ENCODE peak calls at places on chromosomes 2 and 18, in seven cellular contexts. G is ovary, M is body of pancreas, Q is choroid plexus epithelial cell, S is GM20000, O is uterus, W is cardiac fibroblast. C is an unnamed sample.

GRCh38 chr2:230875347-230876315 is 10.9 kb downstream of the ITM2C start:
- DNase-seq in M (no peak), Q (no peak), O (no peak), S (no peak), W (no peak), G (no peak), C (no peak)

GRCh38 chr18:78779996-78780718 is 199.5 kb upstream of the SALL3 start:
- DNase-seq in M (peak; percentile 64), Q (no peak), G (no peak), W (no peak), S (no peak), O (no peak), C (no peak)

GRCh38 chr2:20661981-20662937 is 4.7 kb upstream of the GDF7 start:
- DNase-seq in Q (no peak), S (no peak), O (peak; percentile 8), M (no peak), G (no peak), W (no peak), C (no peak)

GRCh38 chr2:69509011-69509749 is 71.9 kb upstream of the NFU1 start:
- DNase-seq in Q (no peak), G (peak; percentile 25), M (peak; percentile 42), O (no peak), S (no peak), W (no peak), C (no peak)

GRCh38 chr2:162317058-162317742 is 1.3 kb downstream of the IFIH1 start:
- DNase-seq in M (no peak), G (no peak), W (no peak), Q (no peak), O (no peak), S (no peak), C (no peak)

GRCh38 chr2:124993809-124994208 is 968.7 kb downstream of the CNTNAP5 start:
- DNase-seq in G (no peak), S (no peak), M (no peak), W (no peak), Q (no peak), O (no peak), C (no peak)

GRCh38 chr2:225581135-225581534 is 181.6 kb downstream of the NYAP2 start:
- DNase-seq in M (no peak), O (no peak), W (no peak), Q (no peak), G (no peak), S (no peak), C (no peak)

GRCh38 chr2:122063716-122064115 is 308.3 kb downstream of the TSN start:
- DNase-seq in O (no peak), S (no peak), Q (no peak), M (no peak), W (peak; percentile 56), G (no peak), C (no peak)

GRCh38 chr2:102753563-102754159 is 8.2 kb upstream of the TMEM182 start:
- DNase-seq in S (peak; percentile 28), G (no peak), M (peak; percentile 37), Q (peak; percentile 79), W (peak; percentile 72), O (no peak), C (peak; percentile 22)

GRCh38 chr2:234555616-234556249 is 58.9 kb upstream of the ARL4C start:
- DNase-seq in W (peak; percentile 46), M (no peak), Q (peak; percentile 87), O (no peak), S (no peak), G (no peak), C (no peak)

GRCh38 chr18:72651033-72651432 is 106.9 kb upstream of the CBLN2 start:
- DNase-seq in M (no peak), O (no peak), Q (no peak), W (no peak), G (no peak), S (no peak), C (no peak)

DNA sequence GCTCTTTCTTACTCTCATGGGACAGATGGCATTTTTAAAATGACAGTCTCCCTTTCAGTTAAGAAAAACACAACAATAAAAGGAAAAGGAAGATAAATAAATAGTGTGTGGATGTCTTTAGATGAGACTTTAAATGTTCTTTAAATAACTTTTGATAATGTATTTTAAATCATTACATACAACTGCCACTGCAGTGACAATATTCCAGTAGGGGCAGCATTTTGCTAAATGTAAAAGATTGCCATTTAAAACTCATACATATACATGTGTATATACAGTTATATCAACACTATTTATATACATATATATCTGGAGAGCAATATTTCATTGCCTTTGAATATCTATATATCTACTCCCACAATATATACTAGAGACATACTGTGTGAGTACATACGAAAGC is 90.7 kb downstream of the INO80D start:
- DNase-seq in O (no peak), S (no peak), W (no peak), Q (no peak), G (no peak), M (no peak), C (no peak)
- TF ChIP-seq CTCF in O (no peak), S (no peak), W (peak; percentile 7), Q (peak; percentile 33), G (no peak), M (no peak), C (no peak)

GRCh38 chr18:25351280-25351772 is 640 bp downstream of the ZNF521 start:
- DNase-seq in W (no peak), Q (peak; percentile 11), O (no peak), M (no peak), G (peak; percentile 46), S (peak; percentile 28), C (no peak)

GRCh38 chr18:25353080-25353479 is 1.1 kb upstream of the ZNF521 start:
- DNase-seq in M (no peak), W (no peak), S (no peak), G (no peak), O (no peak), Q (no peak), C (no peak)

GRCh38 chr18:25352629-25353005 is 651 bp upstream of the ZNF521 start:
- DNase-seq in W (no peak), S (no peak), Q (no peak), M (no peak), O (no peak), G (no peak), C (no peak)

GRCh38 chr18:25350561-25351201 is 1.3 kb downstream of the ZNF521 start:
- DNase-seq in G (peak; percentile 81), M (peak; percentile 13), W (peak; percentile 22), S (peak; percentile 75), O (peak; percentile 69), Q (peak; percentile 52), C (peak; percentile 55)

GRCh38 chr18:25351773-25352628 is at the start of gene ZNF521:
- DNase-seq in M (peak; percentile 76), W (peak; percentile 79), Q (peak; percentile 88), O (peak; percentile 90), G (peak; percentile 86), S (peak; percentile 84), C (peak; percentile 76)
- TF ChIP-seq CTCF in M (no peak), W (peak; percentile 38), Q (peak; percentile 49), O (no peak), G (no peak), S (no peak), C (no peak)

DNA sequence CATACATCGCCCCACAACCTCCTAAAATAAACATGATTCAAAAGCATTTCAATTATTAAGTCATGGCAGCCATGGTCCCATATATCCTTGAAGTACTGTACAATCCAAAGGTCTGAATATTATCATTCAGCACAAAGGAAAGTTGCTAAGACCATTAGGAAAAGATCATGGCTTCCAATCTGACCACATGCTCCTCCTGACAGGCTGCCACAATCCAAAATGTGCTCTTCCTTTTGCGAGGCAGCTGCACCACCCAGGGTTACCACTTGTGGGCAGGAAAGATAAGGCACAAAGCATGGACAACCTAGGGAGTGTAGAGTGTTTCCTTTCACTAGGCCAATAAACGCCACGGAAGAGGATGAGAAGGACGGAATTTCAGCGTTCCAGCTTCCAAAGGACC is 5.4 kb downstream of the BOLA3 start:
- DNase-seq in Q (peak; percentile 9), O (no peak), M (no peak), W (no peak), G (no peak), S (no peak), C (no peak)
- TF ChIP-seq CTCF in Q (peak; percentile 25), O (no peak), M (no peak), W (peak; percentile 28), G (no peak), S (no peak), C (no peak)

GRCh38 chr2:48601349-48601748 is 16.3 kb upstream of the GTF2A1L start:
- DNase-seq in O (no peak), S (no peak), Q (peak; percentile 43), W (peak; percentile 21), M (peak; percentile 20), G (no peak), C (no peak)
- TF ChIP-seq CTCF in O (no peak), S (peak; percentile 9), Q (peak; percentile 74), W (peak; percentile 37), M (peak; percentile 14), G (no peak), C (peak; percentile 36)

DNA sequence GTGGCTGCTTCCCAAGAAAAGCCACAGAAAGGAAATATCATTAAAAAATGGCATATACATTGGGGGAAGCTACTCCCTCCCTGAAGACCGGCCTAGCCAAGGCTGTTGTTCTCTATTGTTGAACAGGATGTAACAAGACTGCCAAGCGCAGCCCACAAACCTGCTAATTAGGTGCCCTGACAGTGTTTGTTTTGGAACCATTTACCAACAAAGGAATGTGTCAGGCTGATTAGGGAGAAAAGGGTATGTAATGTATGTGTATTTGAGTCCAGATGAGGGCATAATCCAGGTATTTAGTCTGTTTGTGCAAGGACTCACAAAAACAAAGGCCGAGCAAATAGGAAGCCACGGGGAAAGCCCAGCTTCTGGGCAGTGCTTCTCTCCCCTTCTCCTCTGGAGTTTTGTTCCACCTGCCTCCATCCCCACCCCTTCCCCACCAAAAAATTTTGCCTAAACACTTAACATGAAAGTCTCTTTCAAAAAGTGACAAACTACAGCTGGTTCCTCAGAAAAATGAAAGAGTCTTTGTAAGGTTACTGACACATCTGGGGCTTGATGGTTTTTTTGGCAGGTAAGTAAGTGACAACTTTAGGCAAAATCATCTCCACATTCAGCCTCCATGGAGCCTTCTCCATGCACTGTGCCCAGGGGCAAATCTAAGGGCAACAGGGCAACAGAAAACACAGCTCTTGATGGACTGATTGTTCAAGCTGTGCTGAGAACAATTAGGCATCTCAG is 78.3 kb upstream of the FZD5 start:
- DNase-seq in G (no peak), Q (peak; percentile 62), W (peak; percentile 71), O (no peak), S (no peak), M (peak; percentile 87), C (no peak)
- TF ChIP-seq CTCF in G (no peak), Q (no peak), W (no peak), O (no peak), S (no peak), M (no peak), C (no peak)